ENCODE peak calls at places on chromosomes 6 and 20, in seven cellular contexts. I is mesothelial cell of epicardium, M is omental fat pad, X is breast epithelium, W is RWPE2, H is ovary, Y is germinal center. N is an unnamed sample.

GRCh38 chr20:22703843-22704242 is 119.5 kb upstream of the FOXA2 start:
- DNase-seq in Y (no peak), I (no peak), H (no peak), M (no peak), W (no peak), X (no peak), N (no peak)

GRCh38 chr6:112906737-112907136 is 559.6 kb downstream of the RFPL4B start:
- DNase-seq in I (no peak), M (no peak), H (no peak), X (no peak), W (no peak), Y (no peak), N (no peak)

GRCh38 chr6:105920071-105920470 is 166.1 kb upstream of the PRDM1 start:
- DNase-seq in X (no peak), Y (no peak), I (no peak), H (no peak), W (no peak), M (no peak), N (no peak)

GRCh38 chr20:58131581-58132142 is 96.8 kb downstream of the ANKRD60 start:
- DNase-seq in Y (no peak), W (peak), X (no peak), I (no peak), M (no peak), H (no peak), N (peak)

GRCh38 chr6:45658396-45658795 is 280.7 kb upstream of the SUPT3H start:
- DNase-seq in Y (no peak), X (no peak), H (no peak), M (no peak), W (no peak), I (no peak), N (no peak)

GRCh38 chr6:40719671-40720374 is 132.7 kb upstream of the LRFN2 start:
- DNase-seq in X (no peak), Y (peak), H (peak), W (no peak), M (no peak), I (no peak), N (peak)

GRCh38 chr6:47633141-47633540 is 65.2 kb upstream of the ADGRF4 start:
- DNase-seq in M (no peak), H (no peak), X (no peak), I (no peak), W (no peak), Y (no peak), N (no peak)

GRCh38 chr20:43755390-43755789 is 28.6 kb upstream of the GTSF1L start:
- DNase-seq in W (no peak), X (no peak), H (no peak), I (no peak), Y (no peak), M (no peak), N (no peak)

GRCh38 chr6:39361657-39362486 is 39.4 kb upstream of the KCNK16 start:
- DNase-seq in M (no peak), X (no peak), I (peak), H (peak), Y (peak), W (no peak), N (peak)

GRCh38 chr20:32943490-32944052 is 60.7 kb downstream of the SUN5 start:
- DNase-seq in H (no peak), Y (no peak), I (no peak), W (peak), X (no peak), M (no peak), N (no peak)

GRCh38 chr20:6940052-6940451 is 172.6 kb downstream of the BMP2 start:
- DNase-seq in I (no peak), H (no peak), Y (no peak), W (no peak), M (no peak), X (no peak), N (no peak)

GRCh38 chr6:127554435-127555006 is 22.5 kb upstream of the C6orf58 start:
- DNase-seq in M (no peak), I (no peak), Y (no peak), W (no peak), X (no peak), H (no peak), N (no peak)

GRCh38 chr20:33773412-33774089 is 37.6 kb upstream of the CHMP4B start:
- DNase-seq in W (no peak), Y (no peak), M (no peak), H (no peak), I (no peak), X (no peak), N (no peak)

GRCh38 chr6:169337881-169338445 is 84.3 kb upstream of the THBS2 start:
- DNase-seq in Y (no peak), M (no peak), X (no peak), W (no peak), H (no peak), I (no peak), N (peak)

GRCh38 chr6:47603995-47604394 is 94.4 kb upstream of the ADGRF4 start:
- DNase-seq in H (no peak), Y (no peak), X (no peak), I (no peak), W (no peak), M (no peak), N (no peak)

GRCh38 chr20:57382516-57382915 is 8.7 kb upstream of the RBM38 start:
- DNase-seq in W (no peak), H (no peak), X (no peak), Y (no peak), M (no peak), I (no peak), N (no peak)

N was measured in lower leg skin.